ENCODE peak calls at places on chromosomes 3 and 15, in four cellular contexts. N, F, O and K are unnamed samples.

GRCh38 chr15:52699457-52699856 is 20.3 kb upstream of the ATOSA start:
- DNase-seq in N (no peak), F (no peak), O (no peak), K (no peak)

GRCh38 chr3:4680881-4681300 is 187.7 kb downstream of the ITPR1 start:
- DNase-seq in N (no peak), F (peak; percentile 66), O (no peak), K (no peak)

GRCh38 chr15:68789921-68790575 is 30.6 kb downstream of the ANP32A start:
- DNase-seq in N (peak; percentile 88), F (no peak), O (no peak), K (no peak)

GRCh38 chr15:54917312-54917711 is 279.4 kb downstream of the RSL24D1 start:
- DNase-seq in N (no peak), F (no peak), O (no peak), K (no peak)

GRCh38 chr15:63892794-63893441 is 59.2 kb upstream of the HERC1 start:
- DNase-seq in N (no peak), F (no peak), O (peak; percentile 59), K (no peak)

GRCh38 chr3:46705751-46706572 is 4.8 kb downstream of the TMIE start:
- DNase-seq in N (no peak), F (peak; percentile 52), O (peak; percentile 14), K (no peak)

GRCh38 chr3:196246612-196247308 is 30.4 kb downstream of the SLC51A start:
- DNase-seq in N (no peak), F (peak; percentile 74), O (no peak), K (no peak)

GRCh38 chr3:104436536-104436935 is 930.2 kb upstream of the ALCAM start:
- DNase-seq in N (no peak), F (peak; percentile 8), O (no peak), K (no peak)

GRCh38 chr15:61205427-61205826 is 23.7 kb downstream of the RORA start:
- DNase-seq in N (no peak), F (peak; percentile 42), O (no peak), K (no peak)

GRCh38 chr15:55823191-55823670 is 80.3 kb upstream of the PRTG start:
- DNase-seq in N (no peak), F (peak; percentile 94), O (no peak), K (peak; percentile 7)

GRCh38 chr15:28116521-28117488 is 17.7 kb upstream of the OCA2 start:
- DNase-seq in N (no peak), F (no peak), O (no peak), K (no peak)

GRCh38 chr3:72496055-72496690 is 352.1 kb downstream of the SHQ1 start:
- DNase-seq in N (no peak), F (no peak), O (no peak), K (no peak)

GRCh38 chr3:149512073-149512782 is 37.7 kb downstream of the TM4SF4 start:
- DNase-seq in N (peak; percentile 88), F (peak; percentile 70), O (peak; percentile 60), K (no peak)

GRCh38 chr15:40306908-40307307 is 827 bp downstream of the PLCB2 start:
- DNase-seq in N (no peak), F (no peak), O (no peak), K (no peak)
- H3K4me3 ChIP-seq in N (no peak overlapping the region), F (no peak overlapping the region), O (peak overlapping the region; percentile 7), K (no peak overlapping the region)

DNA sequence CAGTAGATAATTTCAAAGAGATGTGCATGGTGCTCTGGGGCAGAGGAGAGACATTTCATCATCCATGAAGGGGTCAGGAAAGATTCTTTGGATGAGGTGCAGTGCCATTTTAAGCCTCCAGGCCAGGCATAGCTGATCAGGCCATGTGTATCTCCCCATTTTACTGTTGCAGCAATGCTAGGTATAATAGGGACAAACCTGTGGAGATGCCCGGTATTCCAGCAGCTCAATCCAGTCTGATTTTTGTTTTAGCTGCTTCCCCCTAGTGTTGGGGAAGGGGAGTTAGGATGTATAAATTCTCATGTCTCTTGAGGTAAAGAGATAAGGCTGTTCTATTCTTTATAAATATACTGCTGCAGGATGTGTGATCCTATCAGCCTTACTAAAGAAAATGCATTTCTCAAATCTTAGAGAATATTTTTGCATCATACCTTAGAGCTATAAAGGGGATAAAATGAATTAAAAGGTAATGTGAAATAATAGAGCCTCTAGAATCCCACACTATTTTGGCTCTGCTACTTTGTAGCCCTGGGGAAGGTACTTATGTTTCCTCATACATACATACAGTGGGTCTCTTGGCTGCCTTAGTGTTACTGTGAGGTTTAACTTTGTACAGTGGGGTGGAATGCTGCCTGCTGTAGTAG is 5.2 kb downstream of the CDV3 start:
- DNase-seq in N (peak; percentile 64), F (peak; percentile 63), O (no peak), K (no peak)
- H3K4me3 ChIP-seq in N (no peak overlapping the region), F (no peak overlapping the region), O (no peak overlapping the region), K (no peak overlapping the region)

GRCh38 chr3:48412375-48413001 is 17.4 kb downstream of the PLXNB1 start:
- DNase-seq in N (no peak), F (no peak), O (no peak), K (no peak)
- H3K4me3 ChIP-seq in N (no peak overlapping the region), F (no peak overlapping the region), O (no peak overlapping the region), K (no peak overlapping the region)

DNA sequence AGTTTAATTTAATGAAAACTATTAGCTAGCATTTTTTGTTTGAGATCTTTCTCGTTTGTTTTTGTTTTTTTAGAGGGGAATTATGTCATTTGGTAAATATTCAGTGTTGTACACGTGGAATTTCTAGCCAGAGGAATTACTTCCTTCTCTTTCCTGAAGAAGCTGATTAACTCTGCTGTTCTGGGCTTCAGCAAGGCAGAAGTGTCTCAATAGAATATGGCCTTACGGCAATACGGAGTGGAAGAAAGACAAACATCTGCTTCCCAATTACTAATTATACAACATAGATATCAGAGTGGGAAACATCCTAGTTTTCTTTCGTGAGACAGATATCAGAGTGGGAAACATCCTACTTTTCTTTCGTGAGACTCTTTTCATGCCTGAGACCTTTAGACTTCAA is 11.9 kb downstream of the P3H2 start:
- DNase-seq in N (no peak), F (no peak), O (no peak), K (no peak)
- H3K4me3 ChIP-seq in N (no peak overlapping the region), F (no peak overlapping the region), O (no peak overlapping the region), K (no peak overlapping the region)

GRCh38 chr3:165193392-165194268 is 2.6 kb downstream of the SLITRK3 start:
- DNase-seq in N (peak; percentile 51), F (no peak), O (no peak), K (no peak)

GRCh38 chr3:165195226-165195625 is 958 bp downstream of the SLITRK3 start:
- DNase-seq in N (peak; percentile 50), F (no peak), O (no peak), K (no peak)

GRCh38 chr3:165194477-165195135 is 1.6 kb downstream of the SLITRK3 start:
- DNase-seq in N (peak; percentile 31), F (no peak), O (no peak), K (no peak)

GRCh38 chr3:165191476-165191875 is 4.7 kb downstream of the SLITRK3 start:
- DNase-seq in N (no peak), F (no peak), O (no peak), K (no peak)

GRCh38 chr3:165192610-165193192 is 3.5 kb downstream of the SLITRK3 start:
- DNase-seq in N (peak; percentile 87), F (no peak), O (no peak), K (no peak)
- H3K4me3 ChIP-seq in N (peak overlapping the region; percentile 81), F (no peak overlapping the region), O (no peak overlapping the region), K (peak overlapping the region; percentile 57)

GRCh38 chr3:169026543-169027181 is 636.9 kb downstream of the MECOM start:
- DNase-seq in N (no peak), F (peak; percentile 97), O (no peak), K (no peak)
- H3K4me3 ChIP-seq in N (no peak overlapping the region), F (no peak overlapping the region), O (no peak overlapping the region), K (no peak overlapping the region)

DNA sequence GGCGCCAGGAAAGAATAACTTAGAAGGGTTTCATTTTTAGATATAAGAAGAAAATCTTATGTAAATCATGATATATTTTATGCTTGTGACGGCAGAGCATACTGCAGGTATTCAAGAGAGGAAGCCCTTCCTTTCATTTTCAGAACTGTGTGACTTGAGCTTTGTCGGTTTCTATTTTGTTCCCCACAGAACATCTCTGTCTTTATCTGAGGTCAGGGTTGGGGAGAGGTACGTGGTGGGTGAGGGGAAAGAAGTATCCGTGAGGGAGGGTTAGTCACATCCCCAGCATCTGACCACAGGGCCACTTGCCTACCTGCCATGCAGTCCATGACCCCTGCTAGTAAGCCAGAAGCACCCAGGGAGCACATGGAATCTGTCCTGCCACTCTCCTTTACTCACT is 126.5 kb downstream of the DGKG start:
- DNase-seq in N (no peak), F (no peak), O (no peak), K (no peak)
- H3K4me3 ChIP-seq in N (no peak overlapping the region), F (no peak overlapping the region), O (no peak overlapping the region), K (no peak overlapping the region)

GRCh38 chr3:134325722-134326121 is 48.5 kb downstream of the AMOTL2 start:
- DNase-seq in N (no peak), F (no peak), O (no peak), K (no peak)
- H3K4me3 ChIP-seq in N (no peak overlapping the region), F (no peak overlapping the region), O (no peak overlapping the region), K (no peak overlapping the region)